ENCODE peak calls at places on chromosome 20, in four cellular contexts. R, Z, C and O are unnamed samples.

GRCh38 chr20:31638317-31638716 is 605 bp downstream of the COX4I2 start:
- DNase-seq in R (no peak), C (no peak), Z (no peak), O (no peak)

GRCh38 chr20:16241911-16242310 is 331.3 kb downstream of the KIF16B start:
- DNase-seq in R (no peak), C (peak; percentile 72), Z (no peak), O (no peak)

GRCh38 chr20:43844778-43845614 is 69.7 kb upstream of the TOX2 start:
- DNase-seq in R (no peak), Z (no peak), C (no peak), O (no peak)

GRCh38 chr20:3452690-3453089 is 18.1 kb upstream of the ATRN start:
- DNase-seq in R (no peak), Z (no peak), C (no peak), O (peak; percentile 16)

GRCh38 chr20:43662943-43663655 is 3.8 kb upstream of the MYBL2 start:
- DNase-seq in C (no peak), Z (no peak), R (no peak), O (no peak)

GRCh38 chr20:31555203-31555602 is 41.0 kb downstream of the HM13 start:
- DNase-seq in C (no peak), Z (no peak), R (no peak), O (no peak)

GRCh38 chr20:38208523-38208922 is 43.5 kb upstream of the TGM2 start:
- DNase-seq in C (no peak), R (no peak), Z (no peak), O (no peak)

GRCh38 chr20:62703853-62704228 is 4.8 kb upstream of the NTSR1 start:
- DNase-seq in Z (no peak), C (no peak), R (no peak), O (no peak)

GRCh38 chr20:59752101-59752586 is 147.8 kb downstream of the PHACTR3 start:
- DNase-seq in C (no peak), R (no peak), Z (no peak), O (peak; percentile 58)

GRCh38 chr20:2822073-2822472 is 5.9 kb downstream of the TMEM239 start:
- DNase-seq in C (no peak), R (no peak), Z (peak; percentile 45), O (no peak)

GRCh38 chr20:33296206-33296605 is 13.2 kb downstream of the BPIFB1 start:
- DNase-seq in C (no peak), R (no peak), Z (no peak), O (no peak)

GRCh38 chr20:362271-363254 is 15.7 kb downstream of the NRSN2 start:
- DNase-seq in Z (peak; percentile 51), C (peak; percentile 99), R (no peak), O (no peak)

GRCh38 chr20:23450877-23451276 is 1.8 kb downstream of the CST11 start:
- DNase-seq in C (no peak), R (no peak), Z (no peak), O (no peak)
- TF ChIP-seq HDAC6 in C (no peak), R (no peak), Z (no peak), O (no peak)

GRCh38 chr20:48431635-48432034 is 396.2 kb downstream of the PREX1 start:
- DNase-seq in Z (no peak), R (no peak), C (no peak), O (no peak)
- H3K4me2 ChIP-seq in Z (no peak overlapping the region), R (no peak overlapping the region), C (no peak overlapping the region), O (no peak overlapping the region)

GRCh38 chr20:57661201-57662027 is 41.2 kb upstream of the ZBP1 start:
- DNase-seq in Z (no peak), R (no peak), C (no peak), O (no peak)
- TF ChIP-seq GABPA in Z (no peak), R (no peak), C (no peak), O (no peak)

DNA sequence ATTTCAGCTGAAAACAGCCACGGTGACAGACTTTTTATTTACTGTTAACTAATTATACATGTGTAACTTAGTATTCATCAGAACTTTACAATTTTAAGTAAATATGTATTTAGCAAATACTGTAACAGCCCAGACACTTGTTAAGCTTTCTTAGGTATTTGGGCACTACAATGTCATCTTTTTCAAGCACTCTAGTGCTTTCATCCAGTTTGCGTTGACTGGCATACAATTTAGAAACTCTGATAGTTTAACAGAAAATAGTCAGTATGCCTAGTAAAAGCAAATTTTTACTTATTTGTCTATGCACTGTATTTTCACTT is 10.6 kb downstream of the RBM39 start:
- DNase-seq in R (no peak), Z (no peak), C (no peak), O (no peak)
- TF ChIP-seq HDAC6 in R (no peak), Z (no peak), C (no peak), O (no peak)

GRCh38 chr20:1619861-1620444 is at the start of gene SIRPB1:
- DNase-seq in Z (no peak), C (peak; percentile 0), R (no peak), O (no peak)
- H3K4me2 ChIP-seq in Z (no peak within 1 kb of the TSS), C (no peak within 1 kb of the TSS), R (no peak within 1 kb of the TSS), O (peak within 1 kb of the TSS; percentile 79)

GRCh38 chr20:10578607-10579006 is 95.2 kb downstream of the JAG1 start:
- DNase-seq in Z (no peak), R (no peak), C (peak; percentile 71), O (no peak)

GRCh38 chr20:10579942-10580341 is 93.9 kb downstream of the JAG1 start:
- DNase-seq in C (no peak), R (no peak), Z (no peak), O (no peak)

GRCh38 chr20:10584319-10584812 is 89.4 kb downstream of the JAG1 start:
- DNase-seq in Z (no peak), C (no peak), R (no peak), O (no peak)

GRCh38 chr20:10580700-10581099 is 93.1 kb downstream of the JAG1 start:
- DNase-seq in C (no peak), Z (no peak), R (no peak), O (no peak)

GRCh38 chr20:10581823-10582222 is 92.0 kb downstream of the JAG1 start:
- DNase-seq in C (peak; percentile 56), R (no peak), Z (no peak), O (no peak)
- TF ChIP-seq GABPA in C (no peak), R (no peak), Z (no peak), O (no peak)